ENCODE peak calls at places on chromosomes 16 and 17, in five cellular contexts. C is GM12892; U is activated naive CD8-positive, alpha-beta T cell treated with anti-CD3 and anti-CD28 coated beads, Interleukin-2, amount 50 U/mL, for 24 hours; E is cardiac fibroblast; W is tibial artery. K is an unnamed sample.

GRCh38 chr16:89104303-89104702 is 10.7 kb downstream of the ACSF3 start:
- DNase-seq in C (no peak), U (no peak), E (no peak), W (no peak), K (no peak)

GRCh38 chr16:57618306-57619132 is 9.9 kb upstream of the ADGRG1 start:
- DNase-seq in C (no peak), U (no peak), E (no peak), W (peak), K (peak)

GRCh38 chr17:7014261-7014994 is 2.0 kb downstream of the RNASEK start:
- DNase-seq in C (peak), U (peak), E (peak), W (peak), K (peak)

GRCh38 chr17:202501-202951 is 21.1 kb upstream of the DOC2B start:
- DNase-seq in C (no peak), U (no peak), E (no peak), W (no peak), K (no peak)

GRCh38 chr17:45230787-45231480 is 9.2 kb downstream of the FMNL1 start:
- DNase-seq in C (no peak), U (no peak), E (peak), W (peak), K (no peak)

GRCh38 chr17:7347630-7348477 is 4.1 kb upstream of the KCTD11 start:
- DNase-seq in C (no peak), U (no peak), E (no peak), W (no peak), K (no peak)

GRCh38 chr17:21033350-21033749 is 9.5 kb downstream of the USP22 start:
- DNase-seq in C (no peak), U (no peak), E (no peak), W (no peak), K (no peak)

GRCh38 chr17:27466748-27467375 is 10.6 kb downstream of the KSR1 start:
- DNase-seq in C (peak), U (peak), E (no peak), W (no peak), K (no peak)

GRCh38 chr17:41308918-41309359 is at the start of gene KRTAP16-1:
- DNase-seq in C (no peak), U (peak), E (no peak), W (no peak), K (no peak)

GRCh38 chr16:81842564-81843242 is 63.6 kb downstream of the PLCG2 start:
- DNase-seq in C (no peak), U (no peak), E (no peak), W (no peak), K (no peak)

GRCh38 chr16:49459953-49460735 is 86.5 kb downstream of the C16orf78 start:
- DNase-seq in C (no peak), U (no peak), E (no peak), W (peak), K (no peak)

GRCh38 chr17:74856113-74856512 is 3.6 kb downstream of the GRIN2C start:
- DNase-seq in C (no peak), U (no peak), E (no peak), W (no peak), K (no peak)

GRCh38 chr16:16019488-16019887 is 70.1 kb downstream of the ABCC1 start:
- DNase-seq in C (no peak), U (no peak), E (peak), W (peak), K (no peak)

GRCh38 chr17:8803531-8804416 is 4.6 kb upstream of the MFSD6L start:
- DNase-seq in C (no peak), U (no peak), E (no peak), W (no peak), K (no peak)

GRCh38 chr17:82732118-82732743 is 3.2 kb upstream of the FN3K start:
- DNase-seq in C (no peak), U (no peak), E (no peak), W (no peak), K (no peak)

GRCh38 chr17:75352079-75352569 is 53.4 kb downstream of the GRB2 start:
- DNase-seq in C (no peak), U (no peak), E (no peak), W (no peak), K (peak)

GRCh38 chr16:70715113-70715711 is 29.4 kb upstream of the MTSS2 start:
- DNase-seq in C (no peak), U (no peak), E (peak), W (peak), K (no peak)

GRCh38 chr17:65287040-65287439 is 149.9 kb downstream of the RGS9 start:
- DNase-seq in C (no peak), U (no peak), E (peak), W (no peak), K (no peak)

GRCh38 chr17:18100616-18101015 is 7.9 kb upstream of the MYO15A start:
- DNase-seq in C (no peak), U (no peak), E (no peak), W (no peak), K (no peak)

GRCh38 chr17:18962494-18962815 is 10.5 kb downstream of the SLC5A10 start:
- DNase-seq in C (no peak), U (no peak), E (no peak), W (peak), K (no peak)

GRCh38 chr17:75625813-75626486 is 7.3 kb upstream of the SMIM5 start:
- DNase-seq in C (peak), U (peak), E (peak), W (no peak), K (peak)

GRCh38 chr17:45783593-45784292 is 377 bp upstream of the CRHR1 start:
- DNase-seq in C (no peak), U (peak), E (no peak), W (no peak), K (peak)

GRCh38 chr16:4494746-4495490 is 18.7 kb downstream of the HMOX2 start:
- DNase-seq in C (no peak), U (no peak), E (peak), W (no peak), K (no peak)

GRCh38 chr16:87303962-87304521 is 13.2 kb downstream of the C16orf95 start:
- DNase-seq in C (no peak), U (no peak), E (no peak), W (no peak), K (no peak)

GRCh38 chr17:40707720-40708119 is 4.2 kb upstream of the KRT24 start:
- DNase-seq in C (no peak), U (no peak), E (peak), W (peak), K (no peak)

GRCh38 chr16:66199189-66199588 is 167.3 kb upstream of the CDH5 start:
- DNase-seq in C (no peak), U (no peak), E (peak), W (no peak), K (no peak)

GRCh38 chr17:19647697-19648474 is 665 bp upstream of the ALDH3A2 start:
- DNase-seq in C (peak), U (peak), E (peak), W (peak), K (peak)

GRCh38 chr17:35243459-35244204 is 760 bp downstream of the SLFN5 start:
- DNase-seq in C (peak), U (peak), E (peak), W (peak), K (no peak)

GRCh38 chr16:3876160-3876559 is 4.4 kb downstream of the CREBBP start:
- DNase-seq in C (no peak), U (no peak), E (no peak), W (no peak), K (no peak)

GRCh38 chr17:65496801-65497200 is 64.6 kb downstream of the AXIN2 start:
- DNase-seq in C (no peak), U (no peak), E (no peak), W (peak), K (no peak)

GRCh38 chr16:66475232-66475631 is 48.1 kb downstream of the BEAN1 start:
- DNase-seq in C (no peak), U (no peak), E (no peak), W (no peak), K (no peak)

K was measured in COR-L47.